ENCODE peak calls at places on chromosomes 12 and 14, in six cellular contexts. One of them, this sample, is unnamed.

GRCh38 chr12:3557136-3557697 is 66.2 kb downstream of the PRMT8 start:
- DNase-seq in neuronal stem cell: no peak
- DNase-seq in trophoblast cell: no peak
- DNase-seq in mesenchymal stem cell: no peak
- DNase-seq in H9: no peak
- DNase-seq in H1: no peak
- DNase-seq in this sample: no peak

GRCh38 chr14:24311837-24312615 is 724 bp downstream of the LTB4R start:
- DNase-seq in trophoblast cell: peak
- DNase-seq in mesenchymal stem cell: no peak
- DNase-seq in H1: no peak
- DNase-seq in neuronal stem cell: no peak
- DNase-seq in H9: no peak
- DNase-seq in this sample: no peak

GRCh38 chr12:6326316-6326959 is 15.4 kb downstream of the TNFRSF1A start:
- DNase-seq in neuronal stem cell: no peak
- DNase-seq in mesenchymal stem cell: peak
- DNase-seq in H1: no peak
- DNase-seq in H9: peak
- DNase-seq in trophoblast cell: peak
- DNase-seq in this sample: peak

GRCh38 chr14:26993541-26993940 is 395.7 kb upstream of the NOVA1 start:
- DNase-seq in H9: no peak
- DNase-seq in mesenchymal stem cell: no peak
- DNase-seq in trophoblast cell: no peak
- DNase-seq in neuronal stem cell: no peak
- DNase-seq in H1: no peak
- DNase-seq in this sample: no peak

GRCh38 chr12:27805238-27805637 is 25.2 kb upstream of the MANSC4 start:
- DNase-seq in trophoblast cell: no peak
- DNase-seq in neuronal stem cell: no peak
- DNase-seq in mesenchymal stem cell: no peak
- DNase-seq in H1: no peak
- DNase-seq in H9: no peak
- DNase-seq in this sample: no peak

GRCh38 chr14:86203843-86204242 is 673.9 kb downstream of the FLRT2 start:
- DNase-seq in H1: no peak
- DNase-seq in trophoblast cell: no peak
- DNase-seq in neuronal stem cell: no peak
- DNase-seq in mesenchymal stem cell: no peak
- DNase-seq in H9: no peak
- DNase-seq in this sample: no peak

GRCh38 chr12:91982946-91983345 is 162.7 kb downstream of the BTG1 start:
- DNase-seq in trophoblast cell: no peak
- DNase-seq in H1: no peak
- DNase-seq in neuronal stem cell: no peak
- DNase-seq in mesenchymal stem cell: no peak
- DNase-seq in H9: no peak
- DNase-seq in this sample: peak

GRCh38 chr12:124551268-124552144 is 15.9 kb downstream of the NCOR2 start:
- DNase-seq in H1: no peak
- DNase-seq in mesenchymal stem cell: peak
- DNase-seq in neuronal stem cell: no peak
- DNase-seq in H9: peak
- DNase-seq in trophoblast cell: peak
- DNase-seq in this sample: peak

GRCh38 chr14:87725318-87725717 is 267.7 kb downstream of the GALC start:
- DNase-seq in mesenchymal stem cell: no peak
- DNase-seq in H1: no peak
- DNase-seq in H9: no peak
- DNase-seq in neuronal stem cell: no peak
- DNase-seq in trophoblast cell: no peak
- DNase-seq in this sample: no peak

GRCh38 chr12:99498756-99499155 is 148.8 kb upstream of the GARIN6 start:
- DNase-seq in trophoblast cell: peak
- DNase-seq in H9: peak
- DNase-seq in neuronal stem cell: no peak
- DNase-seq in mesenchymal stem cell: peak
- DNase-seq in H1: peak
- DNase-seq in this sample: peak

GRCh38 chr14:54642950-54643695 is 76.2 kb downstream of the SAMD4A start:
- DNase-seq in trophoblast cell: peak
- DNase-seq in neuronal stem cell: no peak
- DNase-seq in mesenchymal stem cell: peak
- DNase-seq in H1: no peak
- DNase-seq in H9: no peak
- DNase-seq in this sample: peak

GRCh38 chr12:10448236-10448635 is 4.9 kb downstream of the KLRC1 start:
- DNase-seq in mesenchymal stem cell: no peak
- DNase-seq in H1: no peak
- DNase-seq in trophoblast cell: no peak
- DNase-seq in neuronal stem cell: no peak
- DNase-seq in H9: no peak
- DNase-seq in this sample: no peak

GRCh38 chr14:79552778-79553177 is 658.5 kb downstream of the DIO2 start:
- DNase-seq in mesenchymal stem cell: no peak
- DNase-seq in neuronal stem cell: no peak
- DNase-seq in H9: no peak
- DNase-seq in trophoblast cell: no peak
- DNase-seq in H1: no peak
- DNase-seq in this sample: no peak

GRCh38 chr14:20846560-20846959 is 43.9 kb upstream of the RNASE1 start:
- DNase-seq in mesenchymal stem cell: no peak
- DNase-seq in H1: no peak
- DNase-seq in H9: no peak
- DNase-seq in neuronal stem cell: no peak
- DNase-seq in trophoblast cell: no peak
- DNase-seq in this sample: no peak

GRCh38 chr12:109738878-109739665 is 25.4 kb downstream of the FAM222A start:
- DNase-seq in H1: no peak
- DNase-seq in mesenchymal stem cell: no peak
- DNase-seq in H9: peak
- DNase-seq in trophoblast cell: no peak
- DNase-seq in neuronal stem cell: no peak
- DNase-seq in this sample: peak

GRCh38 chr14:47227051-47227600 is 448.3 kb downstream of the MDGA2 start:
- DNase-seq in mesenchymal stem cell: peak
- DNase-seq in neuronal stem cell: no peak
- DNase-seq in trophoblast cell: no peak
- DNase-seq in H9: no peak
- DNase-seq in H1: no peak
- DNase-seq in this sample: no peak

GRCh38 chr12:88934163-88934747 is 354.0 kb upstream of the KITLG start:
- DNase-seq in H9: no peak
- DNase-seq in neuronal stem cell: no peak
- DNase-seq in trophoblast cell: no peak
- DNase-seq in H1: no peak
- DNase-seq in mesenchymal stem cell: no peak
- DNase-seq in this sample: peak

GRCh38 chr14:55500219-55500701 is 59.8 kb upstream of the TBPL2 start:
- DNase-seq in H9: peak
- DNase-seq in trophoblast cell: no peak
- DNase-seq in mesenchymal stem cell: no peak
- DNase-seq in H1: no peak
- DNase-seq in neuronal stem cell: no peak
- DNase-seq in this sample: no peak

GRCh38 chr14:99564903-99565259 is 39.1 kb downstream of the CCDC85C start:
- DNase-seq in mesenchymal stem cell: no peak
- DNase-seq in H9: no peak
- DNase-seq in trophoblast cell: no peak
- DNase-seq in neuronal stem cell: no peak
- DNase-seq in H1: no peak
- DNase-seq in this sample: no peak

GRCh38 chr12:96177013-96177412 is 17.2 kb upstream of the ELK3 start:
- DNase-seq in H9: no peak
- DNase-seq in neuronal stem cell: no peak
- DNase-seq in trophoblast cell: peak
- DNase-seq in H1: no peak
- DNase-seq in mesenchymal stem cell: no peak
- DNase-seq in this sample: peak

GRCh38 chr12:45774508-45775162 is 45.1 kb downstream of the ARID2 start:
- DNase-seq in H1: no peak
- DNase-seq in H9: no peak
- DNase-seq in trophoblast cell: no peak
- DNase-seq in mesenchymal stem cell: peak
- DNase-seq in neuronal stem cell: no peak
- DNase-seq in this sample: no peak

GRCh38 chr12:109949089-109949488 is 47.1 kb downstream of the GIT2 start:
- DNase-seq in neuronal stem cell: no peak
- DNase-seq in H9: no peak
- DNase-seq in H1: no peak
- DNase-seq in trophoblast cell: peak
- DNase-seq in mesenchymal stem cell: peak
- DNase-seq in this sample: peak

GRCh38 chr12:25377475-25378179 is 126.9 kb upstream of the KRAS start:
- DNase-seq in trophoblast cell: no peak
- DNase-seq in H9: no peak
- DNase-seq in H1: no peak
- DNase-seq in mesenchymal stem cell: peak
- DNase-seq in neuronal stem cell: no peak
- DNase-seq in this sample: peak

GRCh38 chr14:101191086-101191881 is 287.8 kb upstream of the RTL1 start:
- DNase-seq in H9: no peak
- DNase-seq in H1: no peak
- DNase-seq in neuronal stem cell: no peak
- DNase-seq in trophoblast cell: no peak
- DNase-seq in mesenchymal stem cell: no peak
- DNase-seq in this sample: no peak

GRCh38 chr12:102043928-102044327 is 17.9 kb downstream of the WASHC3 start:
- DNase-seq in trophoblast cell: no peak
- DNase-seq in mesenchymal stem cell: no peak
- DNase-seq in H9: no peak
- DNase-seq in H1: no peak
- DNase-seq in neuronal stem cell: no peak
- DNase-seq in this sample: no peak

GRCh38 chr14:50210074-50210473 is 21.3 kb downstream of the SOS2 start:
- DNase-seq in H9: no peak
- DNase-seq in trophoblast cell: no peak
- DNase-seq in H1: no peak
- DNase-seq in mesenchymal stem cell: no peak
- DNase-seq in neuronal stem cell: no peak
- DNase-seq in this sample: no peak

GRCh38 chr14:38256358-38256840 is 506 bp upstream of the CLEC14A start:
- DNase-seq in neuronal stem cell: no peak
- DNase-seq in mesenchymal stem cell: peak
- DNase-seq in H9: no peak
- DNase-seq in trophoblast cell: no peak
- DNase-seq in H1: no peak
- DNase-seq in this sample: peak

GRCh38 chr12:107477018-107477417 is 208.6 kb upstream of the PWP1 start:
- DNase-seq in mesenchymal stem cell: no peak
- DNase-seq in H1: no peak
- DNase-seq in H9: no peak
- DNase-seq in neuronal stem cell: no peak
- DNase-seq in trophoblast cell: no peak
- DNase-seq in this sample: no peak

GRCh38 chr12:107418976-107419375 is 266.6 kb upstream of the PWP1 start:
- DNase-seq in trophoblast cell: no peak
- DNase-seq in H1: no peak
- DNase-seq in neuronal stem cell: no peak
- DNase-seq in mesenchymal stem cell: no peak
- DNase-seq in H9: no peak
- DNase-seq in this sample: no peak

DNA sequence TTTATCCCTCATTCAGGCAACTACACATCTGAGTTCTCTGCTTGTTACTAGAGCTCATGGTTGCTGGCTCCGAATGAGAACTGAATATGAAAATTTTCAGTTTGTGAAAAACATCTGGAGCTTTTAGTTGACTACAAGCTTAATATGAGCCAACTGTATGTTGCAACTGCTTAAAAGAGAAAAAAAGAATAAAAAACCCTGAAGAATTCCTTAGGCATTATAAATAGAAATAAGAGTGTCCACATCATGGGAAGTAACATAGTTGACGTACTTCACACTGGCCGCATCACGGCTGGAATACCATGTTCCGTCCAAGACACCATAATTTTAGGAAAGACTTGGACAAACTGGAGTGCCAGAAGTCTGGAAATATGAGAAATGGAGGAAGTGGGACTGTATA is 57.9 kb downstream of the PDE3A start:
- DNase-seq in trophoblast cell: no peak
- DNase-seq in H1: no peak
- DNase-seq in H9: no peak
- DNase-seq in mesenchymal stem cell: no peak
- DNase-seq in neuronal stem cell: no peak
- DNase-seq in this sample: no peak
- H2AFZ ChIP-seq in trophoblast cell: no peak
- H2AFZ ChIP-seq in H1: no peak
- H2AFZ ChIP-seq in H9: no peak
- H2AFZ ChIP-seq in mesenchymal stem cell: no peak
- H2AFZ ChIP-seq in neuronal stem cell: no peak
- H2AFZ ChIP-seq in this sample: no peak

DNA sequence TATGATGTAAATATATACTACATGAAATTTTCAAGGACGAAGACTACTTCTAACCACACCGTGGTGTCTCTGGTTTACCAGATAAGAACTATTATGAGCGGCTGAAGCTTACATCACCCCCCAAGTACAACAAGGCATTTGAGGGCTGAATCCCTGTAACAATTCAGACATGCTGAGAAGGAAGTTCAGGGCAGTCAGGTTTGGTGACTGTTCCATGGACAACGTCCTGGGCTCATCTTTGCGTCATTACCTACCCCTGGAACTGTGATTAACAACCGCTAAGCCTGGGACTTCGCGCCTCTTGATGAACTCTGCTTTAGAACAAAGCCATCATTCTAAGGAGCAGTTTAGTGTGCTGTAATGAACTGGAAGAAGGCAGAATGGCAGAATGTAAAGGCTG is 263.3 kb downstream of the ADAMTS20 start:
- DNase-seq in mesenchymal stem cell: no peak
- DNase-seq in neuronal stem cell: no peak
- DNase-seq in trophoblast cell: no peak
- DNase-seq in H9: no peak
- DNase-seq in H1: no peak
- DNase-seq in this sample: peak
- H2BK120ac ChIP-seq in mesenchymal stem cell: no peak
- H2BK120ac ChIP-seq in neuronal stem cell: no peak
- H2BK120ac ChIP-seq in trophoblast cell: no peak
- H2BK120ac ChIP-seq in H9: no peak
- H2BK120ac ChIP-seq in H1: no peak
- H2BK120ac ChIP-seq in this sample: peak

DNA sequence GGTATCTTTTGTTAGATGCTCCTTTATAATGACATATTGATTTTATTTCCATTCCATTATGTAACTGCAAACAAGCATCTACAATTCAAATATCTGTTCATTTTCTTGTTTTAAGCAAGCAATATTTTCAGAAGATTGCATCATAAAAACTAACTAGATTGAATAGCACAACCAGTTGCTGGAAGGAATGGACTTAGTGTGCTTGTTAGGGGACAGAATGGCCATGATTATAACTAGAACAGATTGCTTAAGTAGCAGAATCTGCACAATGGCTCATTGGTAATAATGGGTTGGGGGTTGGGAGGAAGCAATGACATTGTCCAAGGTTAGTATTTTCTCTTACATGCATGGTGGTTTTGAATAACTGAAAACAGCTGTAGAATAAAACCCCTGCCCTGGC is 939.5 kb downstream of the SLC16A7 start:
- DNase-seq in H9: no peak
- DNase-seq in neuronal stem cell: no peak
- DNase-seq in trophoblast cell: no peak
- DNase-seq in H1: no peak
- DNase-seq in mesenchymal stem cell: peak
- DNase-seq in this sample: peak
- H2AFZ ChIP-seq in H9: no peak
- H2AFZ ChIP-seq in neuronal stem cell: no peak
- H2AFZ ChIP-seq in trophoblast cell: no peak
- H2AFZ ChIP-seq in H1: no peak
- H2AFZ ChIP-seq in mesenchymal stem cell: no peak
- H2AFZ ChIP-seq in this sample: no peak

GRCh38 chr12:118061876-118062791 is 1.2 kb upstream of the WSB2 start:
- DNase-seq in trophoblast cell: peak
- DNase-seq in mesenchymal stem cell: peak
- DNase-seq in H1: no peak
- DNase-seq in neuronal stem cell: peak
- DNase-seq in H9: peak
- DNase-seq in this sample: peak
- H2BK120ac ChIP-seq in trophoblast cell: peak
- H2BK120ac ChIP-seq in mesenchymal stem cell: peak
- H2BK120ac ChIP-seq in H1: peak
- H2BK120ac ChIP-seq in neuronal stem cell: no peak
- H2BK120ac ChIP-seq in H9: peak
- H2BK120ac ChIP-seq in this sample: peak

This sample was measured in IMR-90.